ENCODE peak calls at places on chromosomes 2 and 18, in seven cellular contexts. L is RWPE2, Y is choroid plexus epithelial cell, W is AG09309, M is AG10803, D is kidney epithelial cell, P is fibroblast of pulmonary artery. E is an unnamed sample.

GRCh38 chr18:60413944-60414547 is 41.5 kb upstream of the MC4R start:
- DNase-seq in M (peak), D (no peak), W (no peak), L (no peak), Y (peak), P (peak), E (no peak)

GRCh38 chr18:13696961-13697360 is 29.4 kb downstream of the FAM210A start:
- DNase-seq in M (peak), Y (peak), W (no peak), P (peak), L (no peak), D (no peak), E (no peak)

GRCh38 chr2:240619506-240620148 is 5.7 kb upstream of the GPR35 start:
- DNase-seq in P (no peak), D (no peak), M (no peak), L (peak), Y (no peak), W (no peak), E (peak)

GRCh38 chr2:43766006-43766405 is 7.8 kb upstream of the DYNC2LI1 start:
- DNase-seq in D (peak), M (no peak), P (no peak), L (no peak), W (no peak), Y (no peak), E (no peak)

GRCh38 chr2:48414980-48415764 is 114.8 kb upstream of the STON1 start:
- DNase-seq in M (peak), L (no peak), W (no peak), P (peak), D (no peak), Y (peak), E (no peak)

GRCh38 chr2:238080518-238080917 is 19.6 kb upstream of the ESPNL start:
- DNase-seq in W (no peak), L (peak), M (no peak), P (no peak), Y (no peak), D (no peak), E (no peak)

GRCh38 chr2:221518201-221518936 is 53.7 kb downstream of the EPHA4 start:
- DNase-seq in W (no peak), D (no peak), L (no peak), M (no peak), Y (peak), P (peak), E (no peak)

GRCh38 chr18:65942103-65942502 is 191.3 kb downstream of the CDH7 start:
- DNase-seq in W (no peak), L (no peak), M (no peak), D (no peak), Y (no peak), P (no peak), E (no peak)

GRCh38 chr2:223122706-223123265 is 70.8 kb downstream of the KCNE4 start:
- DNase-seq in M (no peak), Y (no peak), D (no peak), L (no peak), W (no peak), P (peak), E (no peak)

GRCh38 chr2:77232909-77233308 is 289.3 kb downstream of the LRRTM4 start:
- DNase-seq in W (no peak), Y (no peak), M (no peak), L (no peak), D (no peak), P (no peak), E (no peak)

GRCh38 chr2:42053791-42054656 is 6.2 kb downstream of the PKDCC start:
- DNase-seq in W (no peak), P (no peak), D (no peak), M (no peak), L (no peak), Y (no peak), E (peak)
- H3K4me3 ChIP-seq in W (no peak), P (no peak), D (no peak), M (no peak), L (no peak), Y (no peak), E (peak)

GRCh38 chr2:188765522-188765921 is 208.7 kb upstream of the COL3A1 start:
- DNase-seq in L (no peak), D (no peak), W (no peak), Y (peak), M (no peak), P (peak), E (no peak)
- TF ChIP-seq CTCF in L (peak), D (peak), W (peak), Y (peak), M (peak), P (peak), E (peak)

GRCh38 chr2:9952286-9952737 is 819 bp downstream of the GRHL1 start:
- DNase-seq in Y (no peak), P (no peak), M (no peak), D (no peak), L (no peak), W (no peak), E (no peak)
- H3K4me3 ChIP-seq in Y (peak), P (no peak), M (peak), D (peak), L (peak), W (peak), E (peak)

GRCh38 chr2:182717451-182718215 is 1.6 kb downstream of the DNAJC10 start:
- DNase-seq in Y (no peak), L (no peak), P (no peak), W (no peak), D (no peak), M (no peak), E (no peak)

GRCh38 chr2:182716665-182716990 is 571 bp downstream of the DNAJC10 start:
- DNase-seq in W (no peak), Y (no peak), D (no peak), M (no peak), P (no peak), L (no peak), E (no peak)

GRCh38 chr2:182718459-182718858 is 2.4 kb downstream of the DNAJC10 start:
- DNase-seq in W (no peak), D (no peak), P (no peak), L (no peak), Y (no peak), M (no peak), E (no peak)

GRCh38 chr2:182715121-182715895 is 749 bp upstream of the DNAJC10 start:
- DNase-seq in Y (peak), P (peak), W (peak), L (no peak), M (peak), D (peak), E (no peak)

DNA sequence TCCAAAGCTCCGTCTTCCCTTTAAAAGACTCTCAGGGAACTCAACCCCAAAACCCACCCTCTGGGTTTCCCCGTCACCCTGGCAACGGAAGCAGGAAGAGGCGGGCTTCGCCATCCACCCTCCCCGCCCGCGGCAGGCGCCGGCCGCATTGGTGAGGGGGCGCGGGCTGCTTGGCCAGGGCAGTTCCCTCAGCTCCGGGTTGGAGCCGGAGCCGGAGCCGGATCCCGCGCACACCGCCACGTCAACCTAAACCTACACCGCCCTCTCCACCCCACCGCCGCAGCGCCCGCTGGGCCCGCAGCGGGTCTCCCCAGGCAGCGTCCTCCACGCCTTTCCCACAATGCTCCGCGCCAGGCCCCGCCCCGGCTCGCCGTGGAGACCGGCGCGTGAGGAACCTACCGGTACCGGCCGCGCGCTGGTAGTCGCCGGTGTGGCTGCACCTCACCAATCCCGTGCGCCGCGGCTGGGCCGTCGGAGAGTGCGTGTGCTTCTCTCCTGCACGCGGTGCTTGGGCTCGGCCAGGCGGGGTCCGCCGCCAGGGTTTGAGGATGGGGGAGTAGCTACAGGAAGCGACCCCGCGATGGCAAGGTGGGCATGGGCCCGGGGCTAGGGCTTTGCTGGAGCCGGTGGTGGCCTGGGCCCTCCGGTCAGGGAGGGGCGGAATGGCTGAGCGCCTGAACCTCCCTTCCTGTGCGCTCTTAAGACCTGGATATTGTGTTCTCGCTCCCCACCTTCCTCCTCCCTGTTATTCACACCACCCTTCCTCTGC is at the start of gene DNAJC10:
- DNase-seq in Y (peak), D (peak), L (peak), M (peak), W (peak), P (peak), E (peak)
- TF ChIP-seq CTCF in Y (no peak), D (no peak), L (no peak), M (no peak), W (no peak), P (no peak), E (no peak)

GRCh38 chr2:120290737-120291136 is 38.1 kb downstream of the RALB start:
- DNase-seq in M (no peak), W (no peak), D (no peak), L (no peak), Y (no peak), P (no peak), E (no peak)

GRCh38 chr2:120298173-120298835 is 45.7 kb downstream of the RALB start:
- DNase-seq in Y (peak), P (peak), M (peak), L (no peak), W (no peak), D (no peak), E (no peak)

GRCh38 chr2:120291464-120292311 is 39.0 kb downstream of the RALB start:
- DNase-seq in D (no peak), Y (peak), W (no peak), L (no peak), M (peak), P (peak), E (no peak)

GRCh38 chr2:120293123-120293990 is 40.7 kb downstream of the RALB start:
- DNase-seq in M (peak), D (no peak), W (no peak), L (no peak), P (no peak), Y (no peak), E (no peak)

DNA sequence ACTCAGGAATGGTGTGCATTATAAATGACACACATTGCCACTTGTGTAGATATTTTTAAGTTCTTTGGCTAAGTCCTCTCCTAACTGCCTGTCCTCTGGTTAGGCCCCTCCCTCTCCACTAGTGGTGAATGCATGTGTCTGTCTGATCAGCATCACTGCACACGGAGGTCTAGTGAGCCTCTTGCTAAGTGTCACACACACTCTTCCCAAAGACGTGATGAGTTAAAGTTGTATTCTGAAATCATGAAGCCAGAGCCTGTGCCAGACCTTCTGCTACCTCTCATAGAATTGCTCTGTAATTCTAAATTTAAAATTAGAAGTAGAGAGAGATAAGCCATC is 41.3 kb downstream of the RALB start:
- DNase-seq in Y (no peak), M (no peak), P (no peak), L (no peak), W (no peak), D (no peak), E (no peak)
- H3K4me3 ChIP-seq in Y (no peak), M (no peak), P (no peak), L (no peak), W (no peak), D (no peak), E (no peak)

GRCh38 chr2:100425107-100425506 is 7.6 kb upstream of the CHST10 start:
- DNase-seq in Y (no peak), P (no peak), M (no peak), W (no peak), D (no peak), L (no peak), E (no peak)

GRCh38 chr2:100423631-100424030 is 6.2 kb upstream of the CHST10 start:
- DNase-seq in Y (peak), D (no peak), W (no peak), M (peak), L (no peak), P (no peak), E (no peak)

GRCh38 chr2:100424277-100424875 is 6.9 kb upstream of the CHST10 start:
- DNase-seq in M (no peak), Y (no peak), L (no peak), D (no peak), W (no peak), P (no peak), E (no peak)

GRCh38 chr2:100425573-100426383 is 8.3 kb upstream of the CHST10 start:
- DNase-seq in W (no peak), L (no peak), D (no peak), M (no peak), P (no peak), Y (no peak), E (no peak)

GRCh38 chr2:100422320-100422719 is 4.9 kb upstream of the CHST10 start:
- DNase-seq in L (no peak), Y (peak), P (peak), D (no peak), W (no peak), M (peak), E (no peak)
- TF ChIP-seq CTCF in L (peak), Y (peak), P (peak), D (peak), W (peak), M (peak), E (peak)

DNA sequence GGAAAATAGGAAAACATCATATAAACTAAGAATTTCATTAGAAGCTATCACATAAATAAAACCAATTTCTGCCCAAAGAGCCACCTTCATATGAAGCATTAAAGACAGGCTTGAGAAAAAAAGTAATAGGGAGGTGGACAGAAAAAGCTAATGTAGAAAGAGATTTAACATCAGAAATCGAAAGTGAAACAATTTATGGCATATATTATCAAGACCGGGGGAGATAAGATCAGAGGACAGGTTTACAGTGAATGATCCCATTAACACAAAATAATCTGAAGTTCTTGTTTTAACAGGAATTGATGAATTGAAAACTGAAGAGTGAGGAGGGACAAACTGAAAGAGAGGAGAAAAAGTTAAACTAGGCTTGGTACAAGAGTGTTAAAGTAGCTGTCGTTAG is 786.3 kb upstream of the FSHR start:
- DNase-seq in P (no peak), Y (no peak), W (no peak), D (no peak), M (no peak), L (no peak), E (no peak)
- H3K4me3 ChIP-seq in P (no peak), Y (no peak), W (no peak), D (no peak), M (no peak), L (peak), E (no peak)

GRCh38 chr2:18219676-18220075 is 340.8 kb downstream of the RDH14 start:
- DNase-seq in P (peak), D (no peak), Y (peak), M (peak), W (no peak), L (no peak), E (no peak)
- TF ChIP-seq CTCF in P (peak), D (no peak), Y (peak), M (peak), W (peak), L (peak), E (no peak)

E was measured in left ventricle myocardium inferior.